ENCODE peak calls at places on chromosomes 11 and 22, in nine cellular contexts. K is HCT116, D is body of pancreas, H is cardiac muscle cell, E is right atrium auricular region, G is aorta, Z is Karpas-422, J is H1, S is gastrocnemius medialis. X is an unnamed sample. For H3K4me1, the result is how much of the 10 kb centered on the place peaks cover.

GRCh38 chr11:587978-588380 is 11.7 kb downstream of the PHRF1 start:
- DNase-seq in K (no peak), D (peak), H (no peak), E (peak), G (no peak), Z (no peak), J (no peak), S (no peak), X (no peak)

GRCh38 chr11:75547617-75548054 is 14.4 kb upstream of the SERPINH1 start:
- DNase-seq in K (no peak), D (peak), H (peak), E (peak), G (peak), Z (peak), J (peak), S (peak), X (peak)

GRCh38 chr11:129386795-129387390 is 11.2 kb downstream of the BARX2 start:
- DNase-seq in K (no peak), D (no peak), H (no peak), E (no peak), G (no peak), Z (no peak), J (no peak), S (no peak), X (no peak)

GRCh38 chr11:93814966-93815633 is 31.0 kb downstream of the MED17 start:
- DNase-seq in K (no peak), D (no peak), H (no peak), E (no peak), G (no peak), Z (no peak), J (no peak), S (no peak), X (no peak)

GRCh38 chr22:40654522-40655167 is 18.1 kb upstream of the MRTFA start:
- DNase-seq in K (no peak), D (peak), H (no peak), E (peak), G (no peak), Z (no peak), J (no peak), S (peak), X (no peak)

GRCh38 chr22:46737105-46737975 is 712 bp downstream of the CERK start:
- DNase-seq in K (no peak), D (peak), H (peak), E (no peak), G (peak), Z (peak), J (peak), S (peak), X (peak)

GRCh38 chr11:120305286-120305685 is 19.8 kb upstream of the TLCD5 start:
- DNase-seq in K (no peak), D (no peak), H (no peak), E (no peak), G (no peak), Z (no peak), J (no peak), S (no peak), X (peak)

GRCh38 chr11:104541706-104542105 is 356.6 kb downstream of the CASP12 start:
- DNase-seq in K (no peak), D (no peak), H (no peak), E (no peak), G (no peak), Z (no peak), J (no peak), S (no peak), X (no peak)

GRCh38 chr11:32385998-32386397 is 49.3 kb downstream of the WT1 start:
- DNase-seq in K (peak), D (peak), H (peak), E (no peak), G (no peak), Z (peak), J (no peak), S (no peak), X (peak)

GRCh38 chr11:130897262-130898182 is 18.8 kb downstream of the SNX19 start:
- DNase-seq in K (no peak), D (peak), H (no peak), E (peak), G (peak), Z (no peak), J (no peak), S (peak), X (peak)

GRCh38 chr22:38850941-38851849 is 7.4 kb upstream of the NPTXR start:
- DNase-seq in K (peak), D (no peak), H (no peak), E (no peak), G (no peak), Z (no peak), J (no peak), S (no peak), X (peak)

GRCh38 chr11:3906166-3906565 is 50.7 kb downstream of the STIM1 start:
- DNase-seq in K (no peak), D (no peak), H (no peak), E (no peak), G (no peak), Z (no peak), J (no peak), S (no peak), X (no peak)

GRCh38 chr22:31625661-31626426 is 36.2 kb downstream of the PISD start:
- DNase-seq in K (no peak), D (no peak), H (peak), E (no peak), G (no peak), Z (no peak), J (peak), S (no peak), X (peak)

GRCh38 chr22:41343300-41343699 is 38.4 kb upstream of the TEF start:
- DNase-seq in K (no peak), D (no peak), H (no peak), E (no peak), G (no peak), Z (no peak), J (no peak), S (no peak), X (no peak)

GRCh38 chr22:31605851-31606585 is 56.0 kb downstream of the PISD start:
- DNase-seq in K (no peak), D (no peak), H (no peak), E (no peak), G (no peak), Z (no peak), J (no peak), S (no peak), X (no peak)

GRCh38 chr22:10781571-10782403 is 4746.2 kb upstream of the OR11H1 start:
- DNase-seq in K (no peak), D (no peak), H (no peak), E (no peak), G (peak), Z (no peak), J (no peak), S (no peak), X (no peak)

GRCh38 chr11:2466069-2466801 is 21.4 kb downstream of the KCNQ1 start:
- DNase-seq in K (no peak), D (no peak), H (no peak), E (peak), G (peak), Z (no peak), J (no peak), S (no peak), X (no peak)

GRCh38 chr11:46808804-46809431 is 37.2 kb downstream of the CKAP5 start:
- DNase-seq in K (peak), D (no peak), H (no peak), E (no peak), G (no peak), Z (peak), J (no peak), S (no peak), X (no peak)

GRCh38 chr22:35739642-35740041 is 22.0 kb downstream of the APOL5 start:
- DNase-seq in K (no peak), D (no peak), H (no peak), E (no peak), G (no peak), Z (no peak), J (no peak), S (peak), X (no peak)

GRCh38 chr11:130485983-130486970 is 37.8 kb downstream of the ADAMTS15 start:
- DNase-seq in K (no peak), D (no peak), H (no peak), E (no peak), G (no peak), Z (no peak), J (peak), S (no peak), X (no peak)

GRCh38 chr11:75969626-75970308 is 154.8 kb downstream of the UVRAG start:
- DNase-seq in K (no peak), D (no peak), H (no peak), E (no peak), G (no peak), Z (no peak), J (no peak), S (no peak), X (no peak)

GRCh38 chr11:61963282-61964057 is 4.0 kb downstream of the FTH1 start:
- DNase-seq in K (no peak), D (peak), H (no peak), E (peak), G (peak), Z (peak), J (no peak), S (peak), X (no peak)

GRCh38 chr22:28151241-28151640 is 232.2 kb upstream of the PITPNB start:
- DNase-seq in K (no peak), D (no peak), H (no peak), E (no peak), G (no peak), Z (no peak), J (no peak), S (no peak), X (no peak)

GRCh38 chr11:46003647-46004046 is 81.2 kb downstream of the LARGE2 start:
- DNase-seq in K (no peak), D (no peak), H (no peak), E (no peak), G (no peak), Z (peak), J (no peak), S (no peak), X (no peak)

GRCh38 chr11:35747638-35748037 is 85.1 kb downstream of the TRIM44 start:
- DNase-seq in K (no peak), D (peak), H (no peak), E (no peak), G (no peak), Z (peak), J (no peak), S (no peak), X (no peak)

GRCh38 chr11:130603585-130603906 is 155.1 kb downstream of the ADAMTS15 start:
- DNase-seq in K (no peak), D (no peak), H (no peak), E (no peak), G (no peak), Z (no peak), J (no peak), S (no peak), X (no peak)

GRCh38 chr11:57493507-57494503 is 21.7 kb downstream of the SLC43A1 start:
- DNase-seq in K (peak), D (peak), H (peak), E (no peak), G (peak), Z (peak), J (peak), S (peak), X (peak)

GRCh38 chr11:4453118-4453517 is 4.0 kb downstream of the OR52K2 start:
- DNase-seq in K (no peak), D (no peak), H (no peak), E (no peak), G (no peak), Z (no peak), J (no peak), S (no peak), X (no peak)

GRCh38 chr22:39936523-39937145 is 23.6 kb upstream of the TMA7B start:
- DNase-seq in K (no peak), D (no peak), H (no peak), E (no peak), G (no peak), Z (no peak), J (no peak), S (no peak), X (no peak)

GRCh38 chr11:7955191-7955590 is 10.1 kb downstream of the NLRP10 start:
- DNase-seq in K (no peak), D (no peak), H (no peak), E (no peak), G (no peak), Z (no peak), J (no peak), S (no peak), X (no peak)

GRCh38 chr22:35505394-35506258 is 35.0 kb upstream of the RASD2 start:
- DNase-seq in K (no peak), D (no peak), H (no peak), E (no peak), G (no peak), Z (no peak), J (no peak), S (no peak), X (no peak)

GRCh38 chr11:60918941-60919275 is 5.0 kb downstream of the TMEM109 start:
- DNase-seq in K (no peak), D (no peak), H (no peak), E (no peak), G (no peak), Z (no peak), J (no peak), S (no peak), X (no peak)

GRCh38 chr22:27420817-27421361 is 380.7 kb downstream of the MN1 start:
- DNase-seq in K (no peak), D (peak), H (no peak), E (peak), G (peak), Z (no peak), J (no peak), S (peak), X (peak)

GRCh38 chr22:26174280-26174679 is 5.0 kb downstream of the SEZ6L start:
- DNase-seq in K (no peak), D (peak), H (peak), E (no peak), G (no peak), Z (peak), J (peak), S (no peak), X (no peak)

GRCh38 chr11:69351460-69351859 is 57.5 kb downstream of the MYEOV start:
- DNase-seq in K (no peak), D (no peak), H (no peak), E (no peak), G (no peak), Z (no peak), J (no peak), S (no peak), X (no peak)

GRCh38 chr11:73252577-73253191 is 19.5 kb upstream of the P2RY6 start:
- DNase-seq in K (peak), D (no peak), H (peak), E (no peak), G (no peak), Z (peak), J (no peak), S (no peak), X (no peak)

GRCh38 chr11:125514336-125515101 is 18.5 kb upstream of the FEZ1 start:
- DNase-seq in K (no peak), D (peak), H (no peak), E (no peak), G (no peak), Z (peak), J (no peak), S (no peak), X (peak)

GRCh38 chr11:78605296-78605695 is 30.6 kb upstream of the NARS2 start:
- DNase-seq in K (no peak), D (no peak), H (no peak), E (no peak), G (no peak), Z (no peak), J (no peak), S (no peak), X (no peak)

GRCh38 chr11:44950625-44951472 is at the start of gene TP53I11:
- DNase-seq in K (peak), D (peak), H (peak), E (peak), G (peak), Z (no peak), J (no peak), S (peak), X (peak)

DNA sequence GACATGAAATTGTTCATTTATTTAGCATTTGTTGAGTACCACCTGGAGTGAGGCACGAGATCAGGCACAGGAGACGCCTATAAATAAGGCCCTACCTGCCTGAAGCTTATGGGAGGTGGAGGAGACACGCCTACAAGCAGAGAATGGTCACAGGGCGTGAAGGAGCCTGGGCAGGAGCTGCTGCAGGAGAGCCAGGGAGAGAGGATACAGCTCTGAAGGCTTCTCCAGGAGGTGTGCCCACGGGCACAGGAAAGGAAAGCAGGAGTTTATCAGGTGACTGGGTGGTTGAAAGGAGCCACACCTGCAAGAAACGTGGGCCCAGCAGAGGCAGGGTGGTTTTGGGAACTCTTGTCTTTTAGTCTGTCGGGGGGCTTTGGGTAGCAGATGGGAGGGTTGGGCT is 70.3 kb downstream of the BMAL1 start:
- DNase-seq in K (no peak), D (no peak), H (no peak), E (no peak), G (no peak), Z (no peak), J (no peak), S (no peak), X (no peak)
- H3K4me1 ChIP-seq in K (under half), D (under half), H (under half), E (under half), G (under half), Z (under half), J (under half), S (under half), X (under half)

GRCh38 chr11:65558785-65559509 is 788 bp upstream of the LTBP3 start:
- DNase-seq in K (no peak), D (peak), H (no peak), E (no peak), G (peak), Z (no peak), J (no peak), S (peak), X (peak)
- H3K4me1 ChIP-seq in K (half or more), D (half or more), H (under half), E (under half), G (under half), Z (under half), J (under half), S (half or more), X (under half)

GRCh38 chr22:45631839-45632238 is 39.8 kb upstream of the ATXN10 start:
- DNase-seq in K (no peak), D (no peak), H (no peak), E (no peak), G (peak), Z (no peak), J (no peak), S (no peak), X (no peak)
- H3K4me1 ChIP-seq in K (under half), D (under half), H (under half), E (under half), G (under half), Z (under half), J (under half), S (under half), X (under half)

GRCh38 chr22:37681001-37681424 is 5.1 kb upstream of the NOL12 start:
- DNase-seq in K (no peak), D (no peak), H (no peak), E (no peak), G (no peak), Z (no peak), J (no peak), S (no peak), X (no peak)
- H3K4me1 ChIP-seq in K (under half), D (under half), H (under half), E (under half), G (under half), Z (under half), J (under half), S (under half), X (under half)

GRCh38 chr11:67436459-67437081 is 912 bp downstream of the PTPRCAP start:
- DNase-seq in K (no peak), D (no peak), H (no peak), E (no peak), G (no peak), Z (peak), J (peak), S (no peak), X (peak)
- H3K4me1 ChIP-seq in K (under half), D (under half), H (under half), E (under half), G (under half), Z (half or more), J (under half), S (under half), X (under half)

GRCh38 chr22:42948205-42948804 is 66.6 kb downstream of the PACSIN2 start:
- DNase-seq in K (no peak), D (no peak), H (no peak), E (no peak), G (no peak), Z (no peak), J (no peak), S (no peak), X (no peak)

GRCh38 chr22:42949159-42949558 is 65.8 kb downstream of the PACSIN2 start:
- DNase-seq in K (no peak), D (no peak), H (no peak), E (no peak), G (peak), Z (no peak), J (no peak), S (no peak), X (no peak)

GRCh38 chr22:42950281-42950680 is 64.7 kb downstream of the PACSIN2 start:
- DNase-seq in K (no peak), D (no peak), H (no peak), E (no peak), G (no peak), Z (no peak), J (no peak), S (no peak), X (no peak)

GRCh38 chr22:42947211-42947990 is 67.5 kb downstream of the PACSIN2 start:
- DNase-seq in K (peak), D (peak), H (peak), E (no peak), G (peak), Z (no peak), J (no peak), S (peak), X (no peak)

DNA sequence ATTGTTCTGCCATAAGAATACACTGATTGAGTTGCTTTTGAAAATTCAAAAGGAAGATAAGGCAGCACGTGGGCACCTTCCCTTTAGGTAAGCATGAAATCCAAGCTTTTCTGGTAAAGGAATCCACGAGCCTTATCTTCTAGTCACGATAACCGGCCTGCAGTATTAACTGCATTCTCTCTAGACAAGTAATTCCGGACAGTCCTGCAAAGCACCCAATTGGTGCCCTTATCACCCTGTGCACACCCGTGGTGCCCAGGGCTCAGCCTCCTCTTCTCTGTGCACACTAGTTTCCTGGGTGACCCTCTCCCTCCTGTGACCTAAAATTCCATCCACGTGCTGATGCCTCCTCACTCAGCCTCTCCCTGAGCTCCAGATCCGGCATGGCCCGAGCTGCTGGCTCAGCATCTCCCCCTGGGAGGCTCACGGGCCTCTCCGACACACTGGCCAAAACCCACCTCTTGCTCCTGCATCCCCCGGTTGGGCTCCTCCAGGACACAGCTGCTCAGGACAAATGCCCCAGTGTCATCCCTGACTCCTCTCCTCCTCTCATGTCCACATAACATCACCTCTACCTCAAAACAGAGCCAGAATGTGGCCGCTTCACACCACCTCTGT is 63.7 kb downstream of the PACSIN2 start:
- DNase-seq in K (no peak), D (no peak), H (no peak), E (no peak), G (peak), Z (no peak), J (no peak), S (no peak), X (no peak)
- H3K4me1 ChIP-seq in K (under half), D (half or more), H (under half), E (under half), G (under half), Z (under half), J (under half), S (half or more), X (under half)

GRCh38 chr11:67349927-67350465 is 3.4 kb downstream of the POLD4 start:
- DNase-seq in K (no peak), D (no peak), H (no peak), E (no peak), G (no peak), Z (peak), J (no peak), S (no peak), X (no peak)
- H3K4me1 ChIP-seq in K (under half), D (half or more), H (under half), E (under half), G (under half), Z (half or more), J (under half), S (under half), X (half or more)

GRCh38 chr11:121582296-121582695 is 129.5 kb upstream of the SORL1-AS1 start:
- DNase-seq in K (no peak), D (no peak), H (no peak), E (no peak), G (no peak), Z (no peak), J (no peak), S (no peak), X (no peak)
- H3K4me1 ChIP-seq in K (under half), D (under half), H (under half), E (under half), G (under half), Z (half or more), J (under half), S (under half), X (under half)

X was measured in mucosa of descending colon.